ENCODE peak calls at places on chromosomes 12 and 14, in seven cellular contexts. F is GM10248, K is GM20000, Z is tibial artery, S is fibroblast of mammary gland, A is IMR-90, V is CD14-positive monocyte. R is an unnamed sample.

GRCh38 chr14:77273796-77274195 is 2.8 kb upstream of the NGB start:
- DNase-seq in K (no peak), S (no peak), Z (no peak), F (no peak), V (no peak), A (no peak), R (no peak)

GRCh38 chr12:54259194-54260011 is 20.5 kb downstream of the CBX5 start:
- DNase-seq in V (no peak), K (peak), S (peak), F (peak), Z (peak), A (peak), R (peak)

GRCh38 chr14:99821519-99822165 is 28.4 kb downstream of the EML1 start:
- DNase-seq in A (peak), K (no peak), Z (no peak), F (no peak), S (peak), V (no peak), R (no peak)

GRCh38 chr14:75249251-75249957 is 29.2 kb upstream of the FOS start:
- DNase-seq in V (no peak), Z (no peak), A (no peak), S (no peak), K (peak), F (peak), R (no peak)

GRCh38 chr12:20489645-20490044 is 121.3 kb downstream of the PDE3A start:
- DNase-seq in S (peak), V (no peak), K (no peak), F (no peak), Z (no peak), A (peak), R (no peak)

GRCh38 chr12:59131462-59131861 is 211.2 kb upstream of the LRIG3 start:
- DNase-seq in K (no peak), F (no peak), S (no peak), A (no peak), Z (no peak), V (no peak), R (no peak)

GRCh38 chr12:113359133-113359938 is 949 bp downstream of the PLBD2 start:
- DNase-seq in V (no peak), K (no peak), F (no peak), S (peak), A (peak), Z (peak), R (no peak)

GRCh38 chr14:105430535-105430934 is 10.9 kb downstream of the MTA1 start:
- DNase-seq in A (peak), F (no peak), K (no peak), V (no peak), S (peak), Z (no peak), R (no peak)

GRCh38 chr12:13661005-13661887 is 320.2 kb downstream of the GRIN2B start:
- DNase-seq in V (no peak), K (peak), A (peak), S (peak), Z (peak), F (peak), R (peak)

GRCh38 chr14:95067526-95067925 is 89.8 kb downstream of the DICER1 start:
- DNase-seq in K (no peak), V (no peak), S (no peak), F (no peak), Z (no peak), A (no peak), R (no peak)

GRCh38 chr14:30681752-30682355 is 59.7 kb downstream of the SCFD1 start:
- DNase-seq in S (peak), K (no peak), V (no peak), Z (no peak), A (peak), F (no peak), R (no peak)
- TF ChIP-seq CTCF in S (peak), K (no peak), V (no peak), Z (no peak), A (peak), F (peak), R (peak)

DNA sequence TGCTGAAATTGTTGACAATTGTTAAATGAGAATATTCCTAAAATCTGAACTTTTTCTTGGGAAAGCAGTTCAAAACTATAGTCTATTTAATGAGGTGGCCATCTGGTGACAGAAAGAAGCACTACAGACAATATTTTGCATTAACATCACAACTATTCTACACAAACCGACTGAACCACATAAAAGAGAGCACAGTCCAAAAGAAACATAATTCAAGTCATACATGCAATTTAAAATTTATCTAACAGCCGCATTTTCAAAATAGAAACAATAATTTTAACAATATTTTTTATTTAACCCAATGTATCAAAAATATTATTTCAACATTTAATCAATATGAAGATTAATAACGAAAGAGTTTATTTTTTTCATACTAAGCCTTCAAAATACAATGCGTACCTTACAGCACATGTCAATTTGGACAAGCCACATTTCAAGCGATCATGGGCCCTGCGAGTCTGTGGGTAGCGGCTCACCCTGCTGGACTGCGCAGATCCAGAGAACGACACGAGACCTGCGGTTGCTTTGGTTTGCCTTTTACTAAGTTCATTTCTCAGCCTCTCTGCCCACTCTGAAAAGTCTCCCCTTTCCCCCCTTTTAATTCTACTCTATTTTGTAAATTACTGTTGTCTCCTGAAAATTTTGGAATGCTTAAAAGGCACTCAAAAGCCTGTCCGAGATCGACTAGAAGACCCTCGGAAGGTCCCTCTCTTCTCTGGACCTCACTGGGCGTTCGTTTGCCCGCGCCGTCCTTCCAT is 941 bp upstream of the LRRC9 start:
- DNase-seq in K (peak), S (peak), A (peak), F (peak), Z (no peak), V (no peak), R (peak)
- TF ChIP-seq CTCF in K (no peak), S (peak), A (peak), F (no peak), Z (peak), V (peak), R (peak)

GRCh38 chr12:121026274-121027045 is 10.2 kb upstream of the C12orf43 start:
- DNase-seq in S (no peak), F (no peak), A (no peak), V (no peak), Z (no peak), K (no peak), R (no peak)
- TF ChIP-seq CTCF in S (no peak), F (no peak), A (no peak), V (peak), Z (no peak), K (no peak), R (no peak)

GRCh38 chr12:51150777-51151176 is 22.2 kb downstream of the TFCP2 start:
- DNase-seq in A (no peak), K (no peak), F (no peak), S (no peak), V (no peak), Z (no peak), R (no peak)
- TF ChIP-seq CTCF in A (no peak), K (no peak), F (no peak), S (no peak), V (no peak), Z (no peak), R (no peak)

R was measured in endothelial cell.